ENCODE peak calls at places on chromosomes 1 and 21, in six cellular contexts. B is AG09319, U is GM13977, S is K562, E is RWPE2, C is Calu3. F is an unnamed sample.

GRCh38 chr21:36626791-36627190 is 72.1 kb upstream of the SIM2 start:
- DNase-seq in U (no peak), B (no peak), C (no peak), S (no peak), E (no peak), F (no peak)

GRCh38 chr1:85864727-85865126 is 156.5 kb upstream of the ZNHIT6 start:
- DNase-seq in S (no peak), E (no peak), B (no peak), C (no peak), U (no peak), F (no peak)

GRCh38 chr1:9542425-9542824 is 3.2 kb downstream of the SLC25A33 start:
- DNase-seq in U (no peak), C (no peak), E (no peak), S (no peak), B (no peak), F (no peak)

GRCh38 chr1:109929588-109930251 is 19.1 kb downstream of the CSF1 start:
- DNase-seq in U (no peak), E (no peak), B (no peak), C (no peak), S (no peak), F (no peak)

GRCh38 chr21:35730325-35730724 is 330.0 kb downstream of the SETD4 start:
- DNase-seq in E (no peak), S (no peak), U (no peak), B (no peak), C (no peak), F (no peak)

GRCh38 chr1:105914403-105914802 is 1142.1 kb upstream of the PRMT6 start:
- DNase-seq in E (no peak), C (no peak), B (no peak), S (no peak), U (no peak), F (no peak)

GRCh38 chr1:844472-845026 is 79.2 kb upstream of the SAMD11 start:
- DNase-seq in S (no peak), E (no peak), C (no peak), U (no peak), B (no peak), F (no peak)

GRCh38 chr21:29511076-29511475 is 212.4 kb downstream of the BACH1 start:
- DNase-seq in S (no peak), C (no peak), U (no peak), E (no peak), B (no peak), F (no peak)

GRCh38 chr21:37155216-37155615 is 82.2 kb downstream of the TTC3 start:
- DNase-seq in C (no peak), B (no peak), S (no peak), E (no peak), U (no peak), F (no peak)

GRCh38 chr1:89464008-89464407 is 60.6 kb upstream of the LRRC8B start:
- DNase-seq in U (no peak), E (no peak), S (no peak), B (no peak), C (no peak), F (no peak)

GRCh38 chr1:206719169-206719839 is 34.6 kb downstream of the MAPKAPK2 start:
- DNase-seq in S (no peak), U (peak; percentile 61), B (no peak), C (no peak), E (peak; percentile 9), F (peak; percentile 64)

GRCh38 chr21:46552274-46552673 is 52.6 kb downstream of the S100B start:
- DNase-seq in S (no peak), C (no peak), B (no peak), U (no peak), E (no peak), F (no peak)

GRCh38 chr1:67960766-67961165 is 89.7 kb downstream of the DIRAS3 start:
- DNase-seq in B (no peak), U (no peak), E (no peak), C (no peak), S (no peak), F (no peak)

GRCh38 chr1:119477710-119478109 is 29.3 kb upstream of the HSD3B1 start:
- DNase-seq in E (no peak), S (no peak), C (no peak), U (no peak), B (no peak), F (no peak)

GRCh38 chr1:9717193-9718005 is 65.9 kb downstream of the PIK3CD start:
- DNase-seq in C (no peak), S (peak; percentile 95), B (no peak), U (peak; percentile 91), E (no peak), F (peak; percentile 92)

GRCh38 chr1:110152133-110152785 is 2.0 kb downstream of the SLC6A17 start:
- DNase-seq in C (no peak), B (no peak), U (no peak), S (no peak), E (no peak), F (no peak)

GRCh38 chr1:212213754-212214153 is 71.5 kb upstream of the PPP2R5A start:
- DNase-seq in E (no peak), C (no peak), S (no peak), U (no peak), B (no peak), F (no peak)

GRCh38 chr1:193264313-193265065 is 78.1 kb upstream of the B3GALT2 start:
- DNase-seq in C (no peak), S (no peak), U (no peak), B (no peak), E (no peak), F (no peak)

GRCh38 chr1:7671146-7671465 is 100.0 kb upstream of the VAMP3 start:
- DNase-seq in B (no peak), E (no peak), S (no peak), C (no peak), U (no peak), F (no peak)

GRCh38 chr1:147062951-147063350 is 109.3 kb downstream of the PRKAB2 start:
- DNase-seq in U (peak; percentile 1), S (no peak), E (no peak), C (no peak), B (peak; percentile 12), F (no peak)

GRCh38 chr1:177811461-177811860 is 158.4 kb downstream of the SEC16B start:
- DNase-seq in S (no peak), C (no peak), E (no peak), B (no peak), U (no peak), F (no peak)

GRCh38 chr1:224879404-224879803 is 50.1 kb upstream of the DNAH14 start:
- DNase-seq in S (no peak), C (no peak), B (no peak), E (no peak), U (no peak), F (no peak)

GRCh38 chr1:53919675-53920066 is 25.7 kb downstream of the DIO1 start:
- DNase-seq in C (no peak), S (no peak), U (no peak), B (no peak), E (no peak), F (no peak)

DNA sequence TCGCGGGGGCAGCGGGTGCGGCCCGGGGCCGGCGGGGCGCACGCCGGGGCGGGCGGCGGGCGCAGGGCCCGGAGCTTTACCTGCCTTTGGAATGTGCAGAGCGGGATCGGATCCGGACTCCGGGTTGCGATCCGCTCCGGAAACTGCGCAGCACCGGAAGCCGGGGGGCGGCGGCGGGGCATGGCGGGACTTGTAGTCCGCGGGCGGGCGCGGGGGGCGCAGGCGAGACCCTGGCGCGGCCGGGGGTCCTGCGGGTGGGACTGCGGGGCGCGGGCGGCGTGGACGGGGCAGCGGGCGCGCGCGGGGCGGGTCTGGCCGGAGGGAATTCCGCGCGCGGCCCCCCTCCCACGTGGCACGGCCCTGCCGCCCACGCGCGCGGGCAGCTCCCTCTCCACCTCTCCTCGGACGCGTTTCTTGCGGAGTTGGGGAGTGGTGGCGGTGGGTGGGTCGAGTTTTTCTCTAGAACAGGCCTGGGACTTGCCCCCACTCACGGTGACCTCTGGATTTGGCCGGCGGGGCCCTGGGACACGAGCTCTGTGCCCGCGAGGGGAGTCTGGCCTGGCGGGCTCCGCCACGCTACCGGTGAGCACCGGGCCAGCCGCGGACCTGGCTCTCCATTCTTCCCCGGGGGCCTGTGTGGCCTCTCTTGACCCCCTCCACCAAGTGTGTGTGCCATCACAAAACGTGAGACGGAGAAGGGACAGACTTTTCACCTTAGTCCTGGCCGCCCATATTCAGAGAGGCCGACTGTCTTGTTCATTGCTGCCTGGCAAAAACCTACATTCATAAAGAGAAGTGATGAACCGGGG is at the start of gene PRDM15:
- DNase-seq in E (no peak), S (peak; percentile 92), C (peak; percentile 81), U (peak; percentile 93), B (peak; percentile 63), F (peak; percentile 89)
- TF ChIP-seq CTCF in E (no peak), S (no peak), C (no peak), U (no peak), B (no peak), F (no peak)

GRCh38 chr1:26959722-26960624 is at the start of gene KDF1:
- DNase-seq in C (peak; percentile 91), B (no peak), E (peak; percentile 92), U (peak; percentile 47), S (peak; percentile 67), F (no peak)
- TF ChIP-seq CTCF in C (peak; percentile 14), B (no peak), E (peak; percentile 17), U (no peak), S (peak; percentile 26), F (no peak)

GRCh38 chr1:83552820-83553219 is 446.1 kb downstream of the TTLL7 start:
- DNase-seq in E (no peak), U (no peak), S (no peak), B (no peak), C (no peak), F (no peak)

GRCh38 chr1:83555871-83556270 is 443.1 kb downstream of the TTLL7 start:
- DNase-seq in S (no peak), U (no peak), B (no peak), E (no peak), C (no peak), F (no peak)

GRCh38 chr1:83559090-83559489 is 439.8 kb downstream of the TTLL7 start:
- DNase-seq in E (no peak), S (no peak), U (no peak), B (no peak), C (no peak), F (peak; percentile 9)

GRCh38 chr1:83559531-83559930 is 439.4 kb downstream of the TTLL7 start:
- DNase-seq in S (no peak), U (no peak), C (no peak), E (no peak), B (no peak), F (no peak)

GRCh38 chr1:83554174-83554573 is 444.8 kb downstream of the TTLL7 start:
- DNase-seq in U (no peak), S (no peak), B (no peak), E (no peak), C (no peak), F (no peak)
- TF ChIP-seq CTCF in U (no peak), S (no peak), B (no peak), E (no peak), C (no peak), F (no peak)

DNA sequence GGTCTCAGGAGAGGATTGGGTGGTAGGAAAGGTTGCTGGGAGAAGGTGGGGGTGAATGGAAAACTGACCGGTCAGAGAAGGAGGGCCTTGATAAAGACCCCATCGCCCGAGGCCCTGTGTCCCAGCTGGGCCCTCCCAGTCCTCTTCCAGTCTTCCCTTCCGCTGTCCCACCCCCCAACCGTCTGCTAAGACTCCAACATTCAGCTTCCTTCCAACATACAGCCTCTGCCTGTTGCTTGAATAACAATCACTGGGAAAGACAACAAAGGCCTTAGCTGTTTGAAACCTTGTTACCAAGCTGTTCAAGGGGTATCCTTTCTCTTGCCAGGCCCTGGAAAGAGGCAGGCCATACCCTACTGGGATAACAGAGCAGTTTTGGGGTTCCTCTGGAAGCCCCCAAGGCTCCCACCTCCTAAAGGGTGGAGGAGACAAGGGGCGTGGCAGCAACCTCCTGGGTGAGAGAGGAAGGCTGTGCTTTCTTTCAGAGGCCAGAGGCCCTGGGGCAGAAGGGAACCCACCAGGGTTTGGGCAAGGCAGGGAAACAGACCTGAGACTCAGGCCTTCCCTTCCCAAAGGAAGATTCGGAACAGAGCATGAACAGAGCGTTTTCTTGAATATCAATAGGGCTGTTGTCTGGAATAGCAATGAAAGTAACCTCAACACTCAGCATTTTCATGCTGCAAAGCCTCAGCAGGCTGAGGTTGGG is 4.3 kb downstream of the ETNK2 start:
- DNase-seq in U (no peak), B (no peak), E (no peak), S (no peak), C (no peak), F (no peak)
- TF ChIP-seq CTCF in U (no peak), B (no peak), E (no peak), S (no peak), C (no peak), F (no peak)